ENCODE peak calls at places on chromosomes 4 and X, in ten cellular contexts. One of them, this sample, is unnamed.

GRCh38 chr4:3719191-3719590 is 47.0 kb upstream of the ADRA2C start:
- DNase-seq in endothelial cell: no peak
- DNase-seq in posterior vena cava: peak
- DNase-seq in NCI-H460: no peak
- DNase-seq in fibroblast of the aortic adventitia: no peak
- DNase-seq in right atrium auricular region: no peak
- DNase-seq in Kasumi-1: no peak
- DNase-seq in NCI-H2081: no peak
- DNase-seq in WTC11: no peak
- DNase-seq in HFFc6: no peak
- DNase-seq in this sample: no peak

GRCh38 chr4:186765673-186766546 is 42.3 kb upstream of the FAT1 start:
- DNase-seq in endothelial cell: no peak
- DNase-seq in posterior vena cava: no peak
- DNase-seq in NCI-H460: no peak
- DNase-seq in fibroblast of the aortic adventitia: no peak
- DNase-seq in right atrium auricular region: no peak
- DNase-seq in Kasumi-1: no peak
- DNase-seq in NCI-H2081: peak
- DNase-seq in WTC11: no peak
- DNase-seq in HFFc6: no peak
- DNase-seq in this sample: no peak

GRCh38 chr4:118047043-118047442 is 12.8 kb downstream of the NDST3 start:
- DNase-seq in endothelial cell: no peak
- DNase-seq in posterior vena cava: no peak
- DNase-seq in NCI-H460: no peak
- DNase-seq in fibroblast of the aortic adventitia: no peak
- DNase-seq in right atrium auricular region: no peak
- DNase-seq in Kasumi-1: no peak
- DNase-seq in NCI-H2081: no peak
- DNase-seq in WTC11: no peak
- DNase-seq in HFFc6: no peak
- DNase-seq in this sample: no peak

GRCh38 chr4:87848622-87849351 is 16.0 kb downstream of the MEPE start:
- DNase-seq in endothelial cell: peak
- DNase-seq in posterior vena cava: peak
- DNase-seq in NCI-H460: peak
- DNase-seq in fibroblast of the aortic adventitia: peak
- DNase-seq in right atrium auricular region: peak
- DNase-seq in Kasumi-1: peak
- DNase-seq in NCI-H2081: peak
- DNase-seq in WTC11: peak
- DNase-seq in HFFc6: peak
- DNase-seq in this sample: peak

GRCh38 chr4:103996637-103997036 is 276.9 kb upstream of the TACR3 start:
- DNase-seq in endothelial cell: peak
- DNase-seq in posterior vena cava: no peak
- DNase-seq in NCI-H460: peak
- DNase-seq in fibroblast of the aortic adventitia: peak
- DNase-seq in right atrium auricular region: no peak
- DNase-seq in Kasumi-1: peak
- DNase-seq in NCI-H2081: no peak
- DNase-seq in WTC11: peak
- DNase-seq in HFFc6: peak
- DNase-seq in this sample: no peak

GRCh38 chrX:41110801-41111625 is 25.8 kb downstream of the USP9X start:
- DNase-seq in endothelial cell: no peak
- DNase-seq in posterior vena cava: no peak
- DNase-seq in NCI-H460: no peak
- DNase-seq in fibroblast of the aortic adventitia: peak
- DNase-seq in right atrium auricular region: no peak
- DNase-seq in Kasumi-1: no peak
- DNase-seq in NCI-H2081: no peak
- DNase-seq in WTC11: no peak
- DNase-seq in HFFc6: no peak
- DNase-seq in this sample: no peak

GRCh38 chr4:52991452-52991851 is 129.3 kb downstream of the RASL11B start:
- DNase-seq in endothelial cell: no peak
- DNase-seq in posterior vena cava: no peak
- DNase-seq in NCI-H460: no peak
- DNase-seq in fibroblast of the aortic adventitia: no peak
- DNase-seq in right atrium auricular region: no peak
- DNase-seq in Kasumi-1: no peak
- DNase-seq in NCI-H2081: no peak
- DNase-seq in WTC11: no peak
- DNase-seq in HFFc6: no peak
- DNase-seq in this sample: no peak

GRCh38 chr4:108350332-108350731 is 181.6 kb upstream of the LEF1 start:
- DNase-seq in endothelial cell: no peak
- DNase-seq in posterior vena cava: no peak
- DNase-seq in NCI-H460: no peak
- DNase-seq in fibroblast of the aortic adventitia: no peak
- DNase-seq in right atrium auricular region: no peak
- DNase-seq in Kasumi-1: no peak
- DNase-seq in NCI-H2081: no peak
- DNase-seq in WTC11: no peak
- DNase-seq in HFFc6: no peak
- DNase-seq in this sample: no peak

GRCh38 chr4:186300659-186301377 is 34.8 kb downstream of the F11 start:
- DNase-seq in endothelial cell: no peak
- DNase-seq in posterior vena cava: no peak
- DNase-seq in NCI-H460: no peak
- DNase-seq in fibroblast of the aortic adventitia: no peak
- DNase-seq in right atrium auricular region: no peak
- DNase-seq in Kasumi-1: no peak
- DNase-seq in NCI-H2081: no peak
- DNase-seq in WTC11: no peak
- DNase-seq in HFFc6: no peak
- DNase-seq in this sample: no peak

GRCh38 chrX:13015536-13016236 is 28.7 kb downstream of the FAM9C start:
- DNase-seq in endothelial cell: no peak
- DNase-seq in posterior vena cava: no peak
- DNase-seq in NCI-H460: no peak
- DNase-seq in fibroblast of the aortic adventitia: no peak
- DNase-seq in right atrium auricular region: no peak
- DNase-seq in Kasumi-1: no peak
- DNase-seq in NCI-H2081: no peak
- DNase-seq in WTC11: no peak
- DNase-seq in HFFc6: no peak
- DNase-seq in this sample: no peak

GRCh38 chr4:68658672-68659071 is 11.8 kb downstream of the UGT2B15 start:
- DNase-seq in endothelial cell: no peak
- DNase-seq in posterior vena cava: no peak
- DNase-seq in NCI-H460: no peak
- DNase-seq in fibroblast of the aortic adventitia: no peak
- DNase-seq in right atrium auricular region: no peak
- DNase-seq in Kasumi-1: no peak
- DNase-seq in NCI-H2081: no peak
- DNase-seq in WTC11: no peak
- DNase-seq in HFFc6: no peak
- DNase-seq in this sample: no peak

GRCh38 chrX:116379854-116380253 is 56.6 kb upstream of the SLC6A14 start:
- DNase-seq in endothelial cell: no peak
- DNase-seq in posterior vena cava: no peak
- DNase-seq in NCI-H460: no peak
- DNase-seq in fibroblast of the aortic adventitia: peak
- DNase-seq in right atrium auricular region: peak
- DNase-seq in Kasumi-1: no peak
- DNase-seq in NCI-H2081: no peak
- DNase-seq in WTC11: no peak
- DNase-seq in HFFc6: no peak
- DNase-seq in this sample: peak

GRCh38 chr4:90474484-90474883 is 347.3 kb downstream of the CCSER1 start:
- DNase-seq in endothelial cell: no peak
- DNase-seq in posterior vena cava: no peak
- DNase-seq in NCI-H460: no peak
- DNase-seq in fibroblast of the aortic adventitia: no peak
- DNase-seq in right atrium auricular region: no peak
- DNase-seq in Kasumi-1: no peak
- DNase-seq in NCI-H2081: peak
- DNase-seq in WTC11: no peak
- DNase-seq in HFFc6: no peak
- DNase-seq in this sample: no peak

GRCh38 chr4:98506462-98507132 is 151.8 kb downstream of the TSPAN5 start:
- DNase-seq in endothelial cell: peak
- DNase-seq in posterior vena cava: no peak
- DNase-seq in NCI-H460: no peak
- DNase-seq in fibroblast of the aortic adventitia: no peak
- DNase-seq in right atrium auricular region: no peak
- DNase-seq in Kasumi-1: peak
- DNase-seq in NCI-H2081: no peak
- DNase-seq in WTC11: peak
- DNase-seq in HFFc6: no peak
- DNase-seq in this sample: no peak